ENCODE peak calls at places on chromosomes 6 and 20, in six cellular contexts. One of them, this sample, is unnamed.

GRCh38 chr6:116682334-116682712 is 1.3 kb downstream of the KPNA5 start:
- DNase-seq in LoVo: no peak
- DNase-seq in DMS153: peak
- DNase-seq in AG08396: peak
- DNase-seq in endothelial cell: no peak
- DNase-seq in iris pigment epithelial cell: peak
- DNase-seq in this sample: no peak

GRCh38 chr6:46421239-46421638 is 70.0 kb downstream of the RCAN2 start:
- DNase-seq in LoVo: no peak
- DNase-seq in DMS153: no peak
- DNase-seq in AG08396: no peak
- DNase-seq in endothelial cell: no peak
- DNase-seq in iris pigment epithelial cell: peak
- DNase-seq in this sample: no peak

GRCh38 chr6:35388772-35389352 is 46.5 kb downstream of the PPARD start:
- DNase-seq in LoVo: no peak
- DNase-seq in DMS153: no peak
- DNase-seq in AG08396: no peak
- DNase-seq in endothelial cell: no peak
- DNase-seq in iris pigment epithelial cell: no peak
- DNase-seq in this sample: no peak

GRCh38 chr6:139569561-139569960 is 195.1 kb upstream of the CITED2 start:
- DNase-seq in LoVo: no peak
- DNase-seq in DMS153: no peak
- DNase-seq in AG08396: peak
- DNase-seq in endothelial cell: no peak
- DNase-seq in iris pigment epithelial cell: peak
- DNase-seq in this sample: no peak

GRCh38 chr20:23152308-23152892 is 66.3 kb upstream of the CD93 start:
- DNase-seq in LoVo: no peak
- DNase-seq in DMS153: no peak
- DNase-seq in AG08396: peak
- DNase-seq in endothelial cell: no peak
- DNase-seq in iris pigment epithelial cell: peak
- DNase-seq in this sample: no peak

GRCh38 chr6:26295691-26296555 is 69.1 kb upstream of the BTN3A2 start:
- DNase-seq in LoVo: peak
- DNase-seq in DMS153: no peak
- DNase-seq in AG08396: no peak
- DNase-seq in endothelial cell: no peak
- DNase-seq in iris pigment epithelial cell: peak
- DNase-seq in this sample: no peak

GRCh38 chr6:106520711-106521367 is 108.5 kb downstream of the RTN4IP1 start:
- DNase-seq in LoVo: no peak
- DNase-seq in DMS153: no peak
- DNase-seq in AG08396: no peak
- DNase-seq in endothelial cell: no peak
- DNase-seq in iris pigment epithelial cell: no peak
- DNase-seq in this sample: no peak

GRCh38 chr6:20476501-20477043 is 57.7 kb upstream of the CDKAL1 start:
- DNase-seq in LoVo: no peak
- DNase-seq in DMS153: no peak
- DNase-seq in AG08396: no peak
- DNase-seq in endothelial cell: no peak
- DNase-seq in iris pigment epithelial cell: no peak
- DNase-seq in this sample: no peak

GRCh38 chr20:4896971-4897497 is 104.3 kb downstream of the SLC23A2 start:
- DNase-seq in LoVo: no peak
- DNase-seq in DMS153: no peak
- DNase-seq in AG08396: no peak
- DNase-seq in endothelial cell: no peak
- DNase-seq in iris pigment epithelial cell: no peak
- DNase-seq in this sample: no peak

GRCh38 chr6:18343741-18344140 is 43.4 kb upstream of the RNF144B start:
- DNase-seq in LoVo: no peak
- DNase-seq in DMS153: no peak
- DNase-seq in AG08396: peak
- DNase-seq in endothelial cell: no peak
- DNase-seq in iris pigment epithelial cell: peak
- DNase-seq in this sample: no peak

GRCh38 chr20:63080411-63080810 is 73.6 kb upstream of the BHLHE23 start:
- DNase-seq in LoVo: no peak
- DNase-seq in DMS153: no peak
- DNase-seq in AG08396: no peak
- DNase-seq in endothelial cell: no peak
- DNase-seq in iris pigment epithelial cell: no peak
- DNase-seq in this sample: no peak

GRCh38 chr20:61748376-61748775 is 317.3 kb downstream of the TAF4 start:
- DNase-seq in LoVo: no peak
- DNase-seq in DMS153: no peak
- DNase-seq in AG08396: peak
- DNase-seq in endothelial cell: no peak
- DNase-seq in iris pigment epithelial cell: peak
- DNase-seq in this sample: no peak

GRCh38 chr6:158376650-158377081 is 64.4 kb downstream of the TULP4 start:
- DNase-seq in LoVo: no peak
- DNase-seq in DMS153: no peak
- DNase-seq in AG08396: peak
- DNase-seq in endothelial cell: no peak
- DNase-seq in iris pigment epithelial cell: no peak
- DNase-seq in this sample: no peak

GRCh38 chr6:163417595-163417994 is 3.1 kb downstream of the QKI start:
- DNase-seq in LoVo: no peak
- DNase-seq in DMS153: no peak
- DNase-seq in AG08396: no peak
- DNase-seq in endothelial cell: no peak
- DNase-seq in iris pigment epithelial cell: no peak
- DNase-seq in this sample: no peak

GRCh38 chr20:32626859-32627636 is 41.9 kb upstream of the NOL4L start:
- DNase-seq in LoVo: no peak
- DNase-seq in DMS153: peak
- DNase-seq in AG08396: no peak
- DNase-seq in endothelial cell: no peak
- DNase-seq in iris pigment epithelial cell: no peak
- DNase-seq in this sample: no peak

This sample was measured in D721Med.